ENCODE peak calls at places on chromosomes 1 and 21, in ten cellular contexts. One of them, this sample, is unnamed. For H3K9me3, the result is how much of the 10 kb centered on the place peaks cover.

GRCh38 chr1:1959840-1960479 is 40.9 kb upstream of the TMEM52 start:
- DNase-seq in CD4-positive, alpha-beta memory T cell: no peak
- DNase-seq in left lung: peak
- DNase-seq in hepatocyte: peak
- DNase-seq in CD8-positive, alpha-beta T cell: peak
- DNase-seq in SJSA1: peak
- DNase-seq in PC-3: peak
- DNase-seq in endothelial cell of umbilical vein: peak
- DNase-seq in effector memory CD4-positive, alpha-beta T cell: peak
- DNase-seq in upper lobe of right lung: peak
- DNase-seq in this sample: peak

GRCh38 chr1:98502937-98503336 is 158.6 kb upstream of the SNX7 start:
- DNase-seq in CD4-positive, alpha-beta memory T cell: no peak
- DNase-seq in left lung: no peak
- DNase-seq in hepatocyte: no peak
- DNase-seq in CD8-positive, alpha-beta T cell: no peak
- DNase-seq in SJSA1: no peak
- DNase-seq in PC-3: no peak
- DNase-seq in endothelial cell of umbilical vein: peak
- DNase-seq in effector memory CD4-positive, alpha-beta T cell: no peak
- DNase-seq in upper lobe of right lung: no peak
- DNase-seq in this sample: no peak

GRCh38 chr1:30325999-30326398 is 397.4 kb downstream of the MATN1 start:
- DNase-seq in CD4-positive, alpha-beta memory T cell: no peak
- DNase-seq in left lung: no peak
- DNase-seq in hepatocyte: no peak
- DNase-seq in CD8-positive, alpha-beta T cell: no peak
- DNase-seq in SJSA1: no peak
- DNase-seq in PC-3: no peak
- DNase-seq in endothelial cell of umbilical vein: no peak
- DNase-seq in effector memory CD4-positive, alpha-beta T cell: no peak
- DNase-seq in upper lobe of right lung: no peak
- DNase-seq in this sample: no peak

GRCh38 chr1:993379-993995 is 6.4 kb downstream of the HES4 start:
- DNase-seq in CD4-positive, alpha-beta memory T cell: no peak
- DNase-seq in left lung: no peak
- DNase-seq in hepatocyte: peak
- DNase-seq in CD8-positive, alpha-beta T cell: no peak
- DNase-seq in SJSA1: no peak
- DNase-seq in PC-3: no peak
- DNase-seq in endothelial cell of umbilical vein: no peak
- DNase-seq in effector memory CD4-positive, alpha-beta T cell: no peak
- DNase-seq in upper lobe of right lung: peak
- DNase-seq in this sample: no peak

GRCh38 chr1:235295902-235296350 is 32.1 kb downstream of the ARID4B start:
- DNase-seq in CD4-positive, alpha-beta memory T cell: no peak
- DNase-seq in left lung: no peak
- DNase-seq in hepatocyte: peak
- DNase-seq in CD8-positive, alpha-beta T cell: no peak
- DNase-seq in SJSA1: no peak
- DNase-seq in PC-3: peak
- DNase-seq in endothelial cell of umbilical vein: no peak
- DNase-seq in effector memory CD4-positive, alpha-beta T cell: no peak
- DNase-seq in upper lobe of right lung: no peak
- DNase-seq in this sample: peak

GRCh38 chr1:244012232-244012631 is 38.9 kb upstream of the ZBTB18 start:
- DNase-seq in CD4-positive, alpha-beta memory T cell: no peak
- DNase-seq in left lung: no peak
- DNase-seq in hepatocyte: no peak
- DNase-seq in CD8-positive, alpha-beta T cell: no peak
- DNase-seq in SJSA1: peak
- DNase-seq in PC-3: peak
- DNase-seq in endothelial cell of umbilical vein: peak
- DNase-seq in effector memory CD4-positive, alpha-beta T cell: no peak
- DNase-seq in upper lobe of right lung: no peak
- DNase-seq in this sample: no peak

GRCh38 chr1:19339199-19339861 is 27.2 kb downstream of the SLC66A1 start:
- DNase-seq in CD4-positive, alpha-beta memory T cell: no peak
- DNase-seq in left lung: no peak
- DNase-seq in hepatocyte: no peak
- DNase-seq in CD8-positive, alpha-beta T cell: no peak
- DNase-seq in SJSA1: no peak
- DNase-seq in PC-3: no peak
- DNase-seq in endothelial cell of umbilical vein: no peak
- DNase-seq in effector memory CD4-positive, alpha-beta T cell: no peak
- DNase-seq in upper lobe of right lung: no peak
- DNase-seq in this sample: no peak

GRCh38 chr1:84299536-84300260 is 1.8 kb upstream of the SAMD13 start:
- DNase-seq in CD4-positive, alpha-beta memory T cell: no peak
- DNase-seq in left lung: no peak
- DNase-seq in hepatocyte: no peak
- DNase-seq in CD8-positive, alpha-beta T cell: no peak
- DNase-seq in SJSA1: no peak
- DNase-seq in PC-3: no peak
- DNase-seq in endothelial cell of umbilical vein: peak
- DNase-seq in effector memory CD4-positive, alpha-beta T cell: no peak
- DNase-seq in upper lobe of right lung: no peak
- DNase-seq in this sample: no peak

GRCh38 chr1:19156676-19157075 is 53.4 kb downstream of the UBR4 start:
- DNase-seq in CD4-positive, alpha-beta memory T cell: no peak
- DNase-seq in left lung: peak
- DNase-seq in hepatocyte: no peak
- DNase-seq in CD8-positive, alpha-beta T cell: no peak
- DNase-seq in SJSA1: no peak
- DNase-seq in PC-3: peak
- DNase-seq in endothelial cell of umbilical vein: peak
- DNase-seq in effector memory CD4-positive, alpha-beta T cell: no peak
- DNase-seq in upper lobe of right lung: no peak
- DNase-seq in this sample: peak

GRCh38 chr1:70431317-70431716 is 20.2 kb downstream of the CTH start:
- DNase-seq in CD4-positive, alpha-beta memory T cell: no peak
- DNase-seq in left lung: no peak
- DNase-seq in hepatocyte: no peak
- DNase-seq in CD8-positive, alpha-beta T cell: no peak
- DNase-seq in SJSA1: no peak
- DNase-seq in PC-3: no peak
- DNase-seq in endothelial cell of umbilical vein: no peak
- DNase-seq in effector memory CD4-positive, alpha-beta T cell: no peak
- DNase-seq in upper lobe of right lung: no peak
- DNase-seq in this sample: no peak

GRCh38 chr21:17925900-17926299 is 106.7 kb upstream of the C21orf91 start:
- DNase-seq in CD4-positive, alpha-beta memory T cell: no peak
- DNase-seq in left lung: no peak
- DNase-seq in hepatocyte: peak
- DNase-seq in CD8-positive, alpha-beta T cell: no peak
- DNase-seq in SJSA1: no peak
- DNase-seq in PC-3: peak
- DNase-seq in endothelial cell of umbilical vein: peak
- DNase-seq in effector memory CD4-positive, alpha-beta T cell: no peak
- DNase-seq in upper lobe of right lung: no peak
- DNase-seq in this sample: no peak

GRCh38 chr1:32204943-32205361 is 519 bp upstream of the IQCC start:
- DNase-seq in CD4-positive, alpha-beta memory T cell: no peak
- DNase-seq in left lung: no peak
- DNase-seq in hepatocyte: no peak
- DNase-seq in CD8-positive, alpha-beta T cell: no peak
- DNase-seq in SJSA1: no peak
- DNase-seq in PC-3: no peak
- DNase-seq in endothelial cell of umbilical vein: no peak
- DNase-seq in effector memory CD4-positive, alpha-beta T cell: no peak
- DNase-seq in upper lobe of right lung: peak
- DNase-seq in this sample: no peak

DNA sequence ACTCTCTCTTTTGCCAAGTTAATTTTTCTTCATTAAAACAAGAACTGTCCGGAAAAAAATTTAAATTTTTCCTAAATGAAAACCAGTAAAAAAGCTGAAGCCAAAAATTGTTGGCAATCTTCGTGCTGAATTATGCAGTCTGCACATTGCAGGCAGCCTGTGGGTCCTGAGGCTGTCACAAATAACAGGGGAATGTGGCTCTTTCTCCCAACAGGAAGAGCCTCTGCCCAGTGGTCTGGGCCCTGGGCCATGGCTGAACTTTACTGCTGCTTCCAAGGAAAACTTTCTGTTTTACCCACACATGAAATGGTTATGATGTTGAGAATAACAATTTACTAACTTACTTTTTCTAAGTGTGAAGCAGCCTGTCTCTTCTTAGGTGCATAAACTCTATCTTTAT is 154.0 kb upstream of the SPAG17 start:
- DNase-seq in CD4-positive, alpha-beta memory T cell: no peak
- DNase-seq in left lung: no peak
- DNase-seq in hepatocyte: no peak
- DNase-seq in CD8-positive, alpha-beta T cell: no peak
- DNase-seq in SJSA1: no peak
- DNase-seq in PC-3: no peak
- DNase-seq in endothelial cell of umbilical vein: no peak
- DNase-seq in effector memory CD4-positive, alpha-beta T cell: no peak
- DNase-seq in upper lobe of right lung: no peak
- DNase-seq in this sample: no peak
- H3K27ac ChIP-seq in CD4-positive, alpha-beta memory T cell: no peak
- H3K27ac ChIP-seq in left lung: no peak
- H3K27ac ChIP-seq in hepatocyte: no peak
- H3K27ac ChIP-seq in CD8-positive, alpha-beta T cell: no peak
- H3K27ac ChIP-seq in SJSA1: no peak
- H3K27ac ChIP-seq in PC-3: peak
- H3K27ac ChIP-seq in endothelial cell of umbilical vein: no peak
- H3K27ac ChIP-seq in effector memory CD4-positive, alpha-beta T cell: no peak
- H3K27ac ChIP-seq in upper lobe of right lung: no peak
- H3K27ac ChIP-seq in this sample: no peak

GRCh38 chr1:180444522-180444921 is 57.9 kb downstream of the ACBD6 start:
- DNase-seq in CD4-positive, alpha-beta memory T cell: no peak
- DNase-seq in left lung: no peak
- DNase-seq in hepatocyte: no peak
- DNase-seq in CD8-positive, alpha-beta T cell: no peak
- DNase-seq in SJSA1: no peak
- DNase-seq in PC-3: no peak
- DNase-seq in endothelial cell of umbilical vein: no peak
- DNase-seq in effector memory CD4-positive, alpha-beta T cell: no peak
- DNase-seq in upper lobe of right lung: no peak
- DNase-seq in this sample: no peak

GRCh38 chr1:180435566-180435965 is 66.8 kb downstream of the ACBD6 start:
- DNase-seq in CD4-positive, alpha-beta memory T cell: no peak
- DNase-seq in left lung: no peak
- DNase-seq in hepatocyte: no peak
- DNase-seq in CD8-positive, alpha-beta T cell: no peak
- DNase-seq in SJSA1: no peak
- DNase-seq in PC-3: no peak
- DNase-seq in endothelial cell of umbilical vein: no peak
- DNase-seq in effector memory CD4-positive, alpha-beta T cell: no peak
- DNase-seq in upper lobe of right lung: no peak
- DNase-seq in this sample: no peak

GRCh38 chr1:180440335-180440734 is 62.0 kb downstream of the ACBD6 start:
- DNase-seq in CD4-positive, alpha-beta memory T cell: no peak
- DNase-seq in left lung: no peak
- DNase-seq in hepatocyte: no peak
- DNase-seq in CD8-positive, alpha-beta T cell: no peak
- DNase-seq in SJSA1: no peak
- DNase-seq in PC-3: no peak
- DNase-seq in endothelial cell of umbilical vein: no peak
- DNase-seq in effector memory CD4-positive, alpha-beta T cell: no peak
- DNase-seq in upper lobe of right lung: no peak
- DNase-seq in this sample: no peak
- H3K9me3 ChIP-seq in CD4-positive, alpha-beta memory T cell: under half
- H3K9me3 ChIP-seq in left lung: under half
- H3K9me3 ChIP-seq in hepatocyte: under half
- H3K9me3 ChIP-seq in CD8-positive, alpha-beta T cell: under half
- H3K9me3 ChIP-seq in SJSA1: under half
- H3K9me3 ChIP-seq in PC-3: under half
- H3K9me3 ChIP-seq in endothelial cell of umbilical vein: under half
- H3K9me3 ChIP-seq in effector memory CD4-positive, alpha-beta T cell: under half
- H3K9me3 ChIP-seq in upper lobe of right lung: under half
- H3K9me3 ChIP-seq in this sample: under half

GRCh38 chr1:4734219-4734618 is 79.8 kb downstream of the AJAP1 start:
- DNase-seq in CD4-positive, alpha-beta memory T cell: no peak
- DNase-seq in left lung: no peak
- DNase-seq in hepatocyte: no peak
- DNase-seq in CD8-positive, alpha-beta T cell: no peak
- DNase-seq in SJSA1: no peak
- DNase-seq in PC-3: no peak
- DNase-seq in endothelial cell of umbilical vein: no peak
- DNase-seq in effector memory CD4-positive, alpha-beta T cell: no peak
- DNase-seq in upper lobe of right lung: no peak
- DNase-seq in this sample: no peak

GRCh38 chr1:4736254-4736653 is 81.8 kb downstream of the AJAP1 start:
- DNase-seq in CD4-positive, alpha-beta memory T cell: no peak
- DNase-seq in left lung: no peak
- DNase-seq in hepatocyte: no peak
- DNase-seq in CD8-positive, alpha-beta T cell: no peak
- DNase-seq in SJSA1: no peak
- DNase-seq in PC-3: no peak
- DNase-seq in endothelial cell of umbilical vein: no peak
- DNase-seq in effector memory CD4-positive, alpha-beta T cell: no peak
- DNase-seq in upper lobe of right lung: no peak
- DNase-seq in this sample: no peak

GRCh38 chr1:4730078-4730477 is 75.7 kb downstream of the AJAP1 start:
- DNase-seq in CD4-positive, alpha-beta memory T cell: no peak
- DNase-seq in left lung: no peak
- DNase-seq in hepatocyte: no peak
- DNase-seq in CD8-positive, alpha-beta T cell: no peak
- DNase-seq in SJSA1: no peak
- DNase-seq in PC-3: no peak
- DNase-seq in endothelial cell of umbilical vein: no peak
- DNase-seq in effector memory CD4-positive, alpha-beta T cell: no peak
- DNase-seq in upper lobe of right lung: no peak
- DNase-seq in this sample: no peak

GRCh38 chr1:4733446-4734175 is 79.2 kb downstream of the AJAP1 start:
- DNase-seq in CD4-positive, alpha-beta memory T cell: no peak
- DNase-seq in left lung: no peak
- DNase-seq in hepatocyte: no peak
- DNase-seq in CD8-positive, alpha-beta T cell: no peak
- DNase-seq in SJSA1: no peak
- DNase-seq in PC-3: no peak
- DNase-seq in endothelial cell of umbilical vein: no peak
- DNase-seq in effector memory CD4-positive, alpha-beta T cell: no peak
- DNase-seq in upper lobe of right lung: no peak
- DNase-seq in this sample: no peak

GRCh38 chr1:4734791-4735190 is 80.4 kb downstream of the AJAP1 start:
- DNase-seq in CD4-positive, alpha-beta memory T cell: no peak
- DNase-seq in left lung: no peak
- DNase-seq in hepatocyte: no peak
- DNase-seq in CD8-positive, alpha-beta T cell: no peak
- DNase-seq in SJSA1: no peak
- DNase-seq in PC-3: no peak
- DNase-seq in endothelial cell of umbilical vein: no peak
- DNase-seq in effector memory CD4-positive, alpha-beta T cell: no peak
- DNase-seq in upper lobe of right lung: no peak
- DNase-seq in this sample: no peak
- H3K27ac ChIP-seq in CD4-positive, alpha-beta memory T cell: no peak
- H3K27ac ChIP-seq in left lung: no peak
- H3K27ac ChIP-seq in hepatocyte: no peak
- H3K27ac ChIP-seq in CD8-positive, alpha-beta T cell: no peak
- H3K27ac ChIP-seq in SJSA1: no peak
- H3K27ac ChIP-seq in PC-3: no peak
- H3K27ac ChIP-seq in endothelial cell of umbilical vein: no peak
- H3K27ac ChIP-seq in effector memory CD4-positive, alpha-beta T cell: no peak
- H3K27ac ChIP-seq in upper lobe of right lung: no peak
- H3K27ac ChIP-seq in this sample: no peak

DNA sequence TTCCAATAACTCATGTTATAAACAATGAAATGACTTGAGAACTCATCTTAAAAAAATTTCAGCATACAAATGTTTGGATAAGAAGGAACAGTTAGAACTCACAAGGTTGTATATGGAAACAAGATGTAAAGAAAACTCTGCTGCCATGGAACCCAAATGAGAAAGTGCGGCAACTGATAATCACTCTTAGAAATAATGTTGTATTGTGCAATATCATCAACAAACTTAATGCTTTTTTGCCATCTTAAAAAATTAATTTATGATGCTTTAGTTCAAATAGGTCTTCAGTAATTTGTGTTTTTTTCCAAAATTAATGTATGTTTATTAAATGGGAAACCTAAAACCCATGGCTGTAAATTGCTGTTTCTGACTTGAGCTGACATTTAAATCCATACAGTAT is 461.0 kb upstream of the NCAM2 start:
- DNase-seq in CD4-positive, alpha-beta memory T cell: no peak
- DNase-seq in left lung: no peak
- DNase-seq in hepatocyte: no peak
- DNase-seq in CD8-positive, alpha-beta T cell: no peak
- DNase-seq in SJSA1: no peak
- DNase-seq in PC-3: no peak
- DNase-seq in endothelial cell of umbilical vein: no peak
- DNase-seq in effector memory CD4-positive, alpha-beta T cell: no peak
- DNase-seq in upper lobe of right lung: no peak
- DNase-seq in this sample: no peak
- H3K9me3 ChIP-seq in CD4-positive, alpha-beta memory T cell: under half
- H3K9me3 ChIP-seq in left lung: under half
- H3K9me3 ChIP-seq in hepatocyte: under half
- H3K9me3 ChIP-seq in CD8-positive, alpha-beta T cell: under half
- H3K9me3 ChIP-seq in SJSA1: under half
- H3K9me3 ChIP-seq in PC-3: under half
- H3K9me3 ChIP-seq in endothelial cell of umbilical vein: under half
- H3K9me3 ChIP-seq in effector memory CD4-positive, alpha-beta T cell: under half
- H3K9me3 ChIP-seq in upper lobe of right lung: under half
- H3K9me3 ChIP-seq in this sample: under half